ENCODE peak calls at places on chromosomes 6 and 20, in four cellular contexts. One of them, this sample, is unnamed.

GRCh38 chr6:453152-453551 is 61.6 kb downstream of the IRF4 start:
- DNase-seq in ovary: no peak
- DNase-seq in NB4: no peak
- DNase-seq in thyroid gland: no peak
- DNase-seq in this sample: no peak

GRCh38 chr20:13758884-13759283 is 25.8 kb downstream of the ESF1 start:
- DNase-seq in ovary: no peak
- DNase-seq in NB4: no peak
- DNase-seq in thyroid gland: no peak
- DNase-seq in this sample: no peak

GRCh38 chr6:129748901-129749748 is 39.1 kb upstream of the ARHGAP18 start:
- DNase-seq in thyroid gland: no peak
- DNase-seq in ovary: no peak
- DNase-seq in NB4: no peak
- DNase-seq in this sample: no peak

GRCh38 chr6:75818061-75818855 is 69.2 kb downstream of the MYO6 start:
- DNase-seq in thyroid gland: no peak
- DNase-seq in ovary: no peak
- DNase-seq in NB4: no peak
- DNase-seq in this sample: no peak

GRCh38 chr20:49985617-49986016 is 2.8 kb downstream of the SNAI1 start:
- DNase-seq in thyroid gland: no peak
- DNase-seq in ovary: no peak
- DNase-seq in NB4: no peak
- DNase-seq in this sample: no peak

GRCh38 chr6:9456241-9456658 is 958.6 kb downstream of the TFAP2A start:
- DNase-seq in ovary: no peak
- DNase-seq in NB4: no peak
- DNase-seq in thyroid gland: no peak
- DNase-seq in this sample: no peak

GRCh38 chr20:25065625-25066338 is 7.8 kb upstream of the ACSS1 start:
- DNase-seq in ovary: peak
- DNase-seq in NB4: peak
- DNase-seq in thyroid gland: peak
- DNase-seq in this sample: no peak

GRCh38 chr20:22511943-22512910 is 72.1 kb downstream of the FOXA2 start:
- DNase-seq in ovary: no peak
- DNase-seq in thyroid gland: no peak
- DNase-seq in NB4: no peak
- DNase-seq in this sample: no peak

GRCh38 chr20:40682104-40683045 is 6.7 kb downstream of the MAFB start:
- DNase-seq in ovary: peak
- DNase-seq in thyroid gland: peak
- DNase-seq in NB4: no peak
- DNase-seq in this sample: no peak

GRCh38 chr20:40683221-40683893 is 5.7 kb downstream of the MAFB start:
- DNase-seq in NB4: no peak
- DNase-seq in thyroid gland: peak
- DNase-seq in ovary: peak
- DNase-seq in this sample: no peak

GRCh38 chr20:40681684-40682083 is 7.4 kb downstream of the MAFB start:
- DNase-seq in ovary: no peak
- DNase-seq in thyroid gland: no peak
- DNase-seq in NB4: no peak
- DNase-seq in this sample: no peak

GRCh38 chr20:40685349-40685748 is 3.7 kb downstream of the MAFB start:
- DNase-seq in NB4: no peak
- DNase-seq in thyroid gland: no peak
- DNase-seq in ovary: no peak
- DNase-seq in this sample: no peak

GRCh38 chr20:40683894-40684268 is 5.2 kb downstream of the MAFB start:
- DNase-seq in ovary: no peak
- DNase-seq in thyroid gland: no peak
- DNase-seq in NB4: no peak
- DNase-seq in this sample: no peak
- TF ChIP-seq POLR2A in ovary: no peak
- TF ChIP-seq POLR2A in thyroid gland: no peak
- TF ChIP-seq POLR2A in NB4: no peak
- TF ChIP-seq POLR2A in this sample: no peak

GRCh38 chr6:37819802-37820712 is 530 bp downstream of the ZFAND3 start:
- DNase-seq in NB4: peak
- DNase-seq in thyroid gland: peak
- DNase-seq in ovary: peak
- DNase-seq in this sample: peak
- TF ChIP-seq POLR2A in NB4: no peak
- TF ChIP-seq POLR2A in thyroid gland: no peak
- TF ChIP-seq POLR2A in ovary: no peak
- TF ChIP-seq POLR2A in this sample: no peak

DNA sequence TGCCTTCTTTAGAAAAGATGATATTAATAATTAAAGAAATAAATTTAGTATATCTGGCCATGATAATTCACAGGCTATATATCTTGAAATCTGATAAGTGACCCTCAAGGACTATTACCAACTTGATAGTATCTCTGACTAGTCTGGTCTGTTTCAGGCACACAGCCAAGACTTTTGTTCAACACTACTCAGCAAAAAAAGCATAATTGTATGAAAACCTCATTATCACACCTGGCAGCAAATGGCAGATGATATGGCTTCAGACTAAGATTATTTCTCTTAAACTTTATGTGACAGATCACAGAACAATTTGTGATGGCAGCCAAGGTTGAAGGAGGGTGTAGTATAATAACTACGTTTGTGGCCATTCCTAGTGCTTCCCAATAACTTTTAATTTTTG is 114.7 kb downstream of the RWDD2A start:
- DNase-seq in ovary: no peak
- DNase-seq in thyroid gland: no peak
- DNase-seq in NB4: no peak
- DNase-seq in this sample: no peak
- TF ChIP-seq POLR2A in ovary: no peak
- TF ChIP-seq POLR2A in thyroid gland: no peak
- TF ChIP-seq POLR2A in NB4: no peak
- TF ChIP-seq POLR2A in this sample: no peak

GRCh38 chr6:125038925-125039324 is 76.7 kb downstream of the RNF217 start:
- DNase-seq in thyroid gland: no peak
- DNase-seq in ovary: no peak
- DNase-seq in NB4: no peak
- DNase-seq in this sample: no peak
- TF ChIP-seq POLR2A in thyroid gland: no peak
- TF ChIP-seq POLR2A in ovary: no peak
- TF ChIP-seq POLR2A in NB4: no peak
- TF ChIP-seq POLR2A in this sample: no peak

DNA sequence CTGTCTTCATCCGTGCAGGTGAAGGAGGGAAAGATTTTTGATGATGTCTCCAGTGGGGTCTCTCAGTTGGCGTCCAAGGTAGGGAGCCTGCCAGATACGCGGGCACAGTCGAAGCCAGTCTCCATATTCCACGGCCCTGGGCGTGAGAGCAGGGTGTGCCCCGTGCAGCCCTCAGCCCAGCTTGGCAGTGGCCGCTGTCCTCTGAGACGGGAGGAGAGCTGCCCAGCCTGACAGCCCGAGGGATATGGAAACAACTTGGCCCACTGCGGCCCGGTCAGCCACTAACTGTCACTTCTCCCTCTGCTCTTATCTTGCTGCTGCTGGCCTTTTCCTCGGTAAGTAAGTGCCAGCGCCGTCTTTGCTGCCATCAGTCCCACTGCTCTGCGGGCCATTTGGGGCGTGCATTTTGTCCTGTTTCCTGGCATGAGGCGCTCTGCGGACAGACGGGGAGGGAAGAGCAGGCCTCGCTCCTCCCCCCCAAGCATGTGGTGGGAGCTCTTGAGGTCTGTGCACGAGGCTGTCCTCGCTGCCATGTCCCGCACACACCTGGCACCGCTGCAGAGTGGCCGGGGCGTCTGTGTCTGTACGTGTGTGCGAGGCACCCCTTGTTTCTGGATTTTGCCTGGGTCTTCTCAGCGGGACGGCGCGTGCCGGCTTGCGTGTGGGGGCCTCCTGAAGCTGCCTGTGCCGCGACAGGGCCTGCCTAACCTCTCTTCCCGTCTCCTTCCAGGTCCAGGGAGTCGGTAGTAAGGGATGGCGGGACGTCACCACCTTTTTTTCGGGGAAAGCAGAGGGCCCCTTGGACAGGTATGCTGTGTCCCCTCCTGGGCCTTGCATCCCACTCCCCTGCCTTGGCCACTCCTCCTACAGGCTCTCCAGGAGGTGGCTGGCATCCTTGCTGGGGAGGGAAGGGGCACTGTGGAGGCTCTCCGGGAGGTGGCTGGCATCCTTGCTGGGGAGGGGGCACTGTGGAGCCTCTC is 7.1 kb upstream of the COL20A1 start:
- DNase-seq in NB4: no peak
- DNase-seq in thyroid gland: no peak
- DNase-seq in ovary: no peak
- DNase-seq in this sample: no peak
- TF ChIP-seq POLR2A in NB4: no peak
- TF ChIP-seq POLR2A in thyroid gland: no peak
- TF ChIP-seq POLR2A in ovary: no peak
- TF ChIP-seq POLR2A in this sample: no peak

DNA sequence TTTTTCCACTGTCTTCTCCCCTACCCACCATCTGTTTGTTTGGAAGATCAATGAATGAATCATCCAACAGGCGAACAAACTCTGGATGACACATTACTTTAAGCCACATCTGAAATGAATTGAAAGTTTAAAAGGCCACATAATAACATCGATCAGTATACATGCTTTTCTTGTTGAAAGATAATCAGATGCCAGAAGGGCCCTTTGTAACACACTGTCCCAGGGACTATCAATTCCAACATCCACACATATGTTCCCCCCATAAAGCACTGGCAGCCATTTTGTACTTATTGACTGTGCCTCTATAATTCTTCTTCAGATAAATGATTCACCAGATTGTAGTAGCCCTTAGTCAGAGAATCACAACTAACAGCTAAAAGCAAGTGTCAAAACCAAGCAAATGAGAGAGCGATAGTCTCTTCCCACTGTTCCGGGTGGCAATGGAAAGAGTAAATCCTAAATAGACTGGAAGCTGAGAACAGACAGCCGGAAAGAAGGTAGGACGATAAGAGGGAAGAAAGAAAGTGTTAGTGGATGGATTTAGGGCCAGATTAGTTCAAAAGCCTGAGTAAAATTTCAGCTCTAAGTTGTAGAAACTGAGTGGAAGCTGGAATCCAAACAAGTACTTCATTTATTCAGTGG is 184.9 kb upstream of the TENT5A start:
- DNase-seq in ovary: no peak
- DNase-seq in thyroid gland: no peak
- DNase-seq in NB4: no peak
- DNase-seq in this sample: no peak
- TF ChIP-seq POLR2A in ovary: no peak
- TF ChIP-seq POLR2A in thyroid gland: no peak
- TF ChIP-seq POLR2A in NB4: no peak
- TF ChIP-seq POLR2A in this sample: no peak

GRCh38 chr20:42484335-42484734 is 705.4 kb downstream of the PTPRT start:
- DNase-seq in ovary: no peak
- DNase-seq in NB4: no peak
- DNase-seq in thyroid gland: no peak
- DNase-seq in this sample: no peak

GRCh38 chr20:42484790-42485365 is 704.8 kb downstream of the PTPRT start:
- DNase-seq in NB4: no peak
- DNase-seq in ovary: no peak
- DNase-seq in thyroid gland: no peak
- DNase-seq in this sample: no peak

GRCh38 chr20:42485566-42485965 is 704.1 kb downstream of the PTPRT start:
- DNase-seq in thyroid gland: no peak
- DNase-seq in ovary: no peak
- DNase-seq in NB4: no peak
- DNase-seq in this sample: no peak

GRCh38 chr20:42482808-42483207 is 706.9 kb downstream of the PTPRT start:
- DNase-seq in ovary: no peak
- DNase-seq in thyroid gland: no peak
- DNase-seq in NB4: no peak
- DNase-seq in this sample: no peak

GRCh38 chr20:42483694-42484303 is 705.9 kb downstream of the PTPRT start:
- DNase-seq in thyroid gland: no peak
- DNase-seq in NB4: peak
- DNase-seq in ovary: no peak
- DNase-seq in this sample: peak
- TF ChIP-seq POLR2A in thyroid gland: no peak
- TF ChIP-seq POLR2A in NB4: no peak
- TF ChIP-seq POLR2A in ovary: no peak
- TF ChIP-seq POLR2A in this sample: no peak

This sample was measured in H54.